ENCODE peak calls at places on chromosomes 1 and 21, in four cellular contexts. H, S, M and T are unnamed samples.

GRCh38 chr1:200837931-200838571 is 34.7 kb upstream of the GPR25 start:
- DNase-seq in S (no peak), M (no peak), H (no peak), T (no peak)

GRCh38 chr1:11725616-11726015 is 10.3 kb upstream of the AGTRAP start:
- DNase-seq in H (no peak), S (no peak), M (no peak), T (no peak)

GRCh38 chr1:193763313-193763712 is 576.9 kb upstream of the B3GALT2 start:
- DNase-seq in H (no peak), S (no peak), M (no peak), T (no peak)

GRCh38 chr1:215523128-215523861 is 43.8 kb upstream of the KCTD3 start:
- DNase-seq in H (no peak), S (no peak), M (no peak), T (no peak)

GRCh38 chr1:5367306-5367705 is 624.9 kb downstream of the NPHP4 start:
- DNase-seq in M (no peak), H (no peak), S (no peak), T (no peak)

GRCh38 chr21:44532712-44533111 is 7.3 kb downstream of the KRTAP10-1 start:
- DNase-seq in M (no peak), S (no peak), H (no peak), T (no peak)

GRCh38 chr1:28512058-28512611 is 6.3 kb downstream of the RCC1 start:
- DNase-seq in S (no peak), M (no peak), H (no peak), T (no peak)

GRCh38 chr1:90443340-90443739 is 273.8 kb downstream of the BARHL2 start:
- DNase-seq in M (no peak), H (no peak), S (no peak), T (no peak)

GRCh38 chr1:59776960-59777852 is 37.5 kb upstream of the HOOK1 start:
- DNase-seq in M (no peak), H (no peak), S (no peak), T (no peak)

GRCh38 chr1:94063379-94063778 is 57.6 kb downstream of the ABCA4 start:
- DNase-seq in H (no peak), S (peak), M (peak), T (no peak)

GRCh38 chr1:114015075-114015474 is 35.8 kb downstream of the OLFML3 start:
- DNase-seq in H (no peak), M (no peak), S (no peak), T (no peak)

GRCh38 chr1:23854568-23854967 is 13.5 kb downstream of the FUCA1 start:
- DNase-seq in M (no peak), S (no peak), H (no peak), T (no peak)

GRCh38 chr1:233025156-233025555 is 74.7 kb downstream of the NTPCR start:
- DNase-seq in H (no peak), S (peak), M (peak), T (no peak)

GRCh38 chr1:80982831-80983230 is 817.9 kb upstream of the ADGRL2 start:
- DNase-seq in S (no peak), H (no peak), M (no peak), T (no peak)

GRCh38 chr21:34185051-34185750 is 111.8 kb downstream of the MRPS6 start:
- DNase-seq in H (no peak), S (peak), M (no peak), T (no peak)

GRCh38 chr1:20255666-20256065 is 35.0 kb upstream of the VWA5B1 start:
- DNase-seq in H (no peak), S (peak), M (no peak), T (peak)

GRCh38 chr1:212916395-212917133 is 33.8 kb upstream of the VASH2 start:
- DNase-seq in M (peak), H (no peak), S (peak), T (no peak)

GRCh38 chr1:101995984-101996731 is 568 bp downstream of the OLFM3 start:
- DNase-seq in M (no peak), H (no peak), S (no peak), T (no peak)

GRCh38 chr1:223153177-223154119 is 10.4 kb upstream of the TLR5 start:
- DNase-seq in M (no peak), H (no peak), S (peak), T (no peak)

GRCh38 chr1:197994907-197995407 is 77.8 kb downstream of the LHX9 start:
- DNase-seq in S (no peak), M (peak), H (no peak), T (no peak)

GRCh38 chr21:40846566-40847411 is at the start of gene DSCAM:
- DNase-seq in S (no peak), M (peak), H (no peak), T (no peak)

GRCh38 chr1:41742219-41742618 is 176.5 kb downstream of the HIVEP3 start:
- DNase-seq in M (no peak), S (no peak), H (no peak), T (peak)

GRCh38 chr1:5620997-5621396 is 371.2 kb downstream of the NPHP4 start:
- DNase-seq in M (peak), H (no peak), S (no peak), T (peak)

GRCh38 chr1:161266096-161266679 is 7.6 kb downstream of the PCP4L1 start:
- DNase-seq in H (no peak), M (no peak), S (no peak), T (peak)

GRCh38 chr1:244988521-244988920 is 124.2 kb upstream of the HNRNPU start:
- DNase-seq in M (no peak), H (no peak), S (no peak), T (no peak)

GRCh38 chr1:235513495-235514366 is 9.5 kb upstream of the B3GALNT2 start:
- DNase-seq in S (peak), H (no peak), M (peak), T (no peak)

GRCh38 chr1:51664412-51665240 is 47.7 kb downstream of the OSBPL9 start:
- DNase-seq in S (no peak), H (no peak), M (no peak), T (no peak)
- TF ChIP-seq POLR2A in S (no peak), H (no peak), M (no peak), T (no peak)

GRCh38 chr1:16249838-16250241 is 12.9 kb upstream of the CPLANE2 start:
- DNase-seq in H (no peak), M (peak), S (peak), T (no peak)
- TF ChIP-seq POLR2A in H (no peak), M (no peak), S (no peak), T (no peak)

GRCh38 chr1:8520483-8520966 is 202.6 kb downstream of the SLC45A1 start:
- DNase-seq in H (no peak), S (no peak), M (no peak), T (no peak)

GRCh38 chr1:8524637-8525157 is 206.8 kb downstream of the SLC45A1 start:
- DNase-seq in M (no peak), S (no peak), H (no peak), T (no peak)

GRCh38 chr1:8523641-8524206 is 205.8 kb downstream of the SLC45A1 start:
- DNase-seq in M (no peak), H (no peak), S (no peak), T (no peak)

GRCh38 chr1:8529901-8530300 is 212.0 kb downstream of the SLC45A1 start:
- DNase-seq in S (no peak), H (no peak), M (no peak), T (no peak)

DNA sequence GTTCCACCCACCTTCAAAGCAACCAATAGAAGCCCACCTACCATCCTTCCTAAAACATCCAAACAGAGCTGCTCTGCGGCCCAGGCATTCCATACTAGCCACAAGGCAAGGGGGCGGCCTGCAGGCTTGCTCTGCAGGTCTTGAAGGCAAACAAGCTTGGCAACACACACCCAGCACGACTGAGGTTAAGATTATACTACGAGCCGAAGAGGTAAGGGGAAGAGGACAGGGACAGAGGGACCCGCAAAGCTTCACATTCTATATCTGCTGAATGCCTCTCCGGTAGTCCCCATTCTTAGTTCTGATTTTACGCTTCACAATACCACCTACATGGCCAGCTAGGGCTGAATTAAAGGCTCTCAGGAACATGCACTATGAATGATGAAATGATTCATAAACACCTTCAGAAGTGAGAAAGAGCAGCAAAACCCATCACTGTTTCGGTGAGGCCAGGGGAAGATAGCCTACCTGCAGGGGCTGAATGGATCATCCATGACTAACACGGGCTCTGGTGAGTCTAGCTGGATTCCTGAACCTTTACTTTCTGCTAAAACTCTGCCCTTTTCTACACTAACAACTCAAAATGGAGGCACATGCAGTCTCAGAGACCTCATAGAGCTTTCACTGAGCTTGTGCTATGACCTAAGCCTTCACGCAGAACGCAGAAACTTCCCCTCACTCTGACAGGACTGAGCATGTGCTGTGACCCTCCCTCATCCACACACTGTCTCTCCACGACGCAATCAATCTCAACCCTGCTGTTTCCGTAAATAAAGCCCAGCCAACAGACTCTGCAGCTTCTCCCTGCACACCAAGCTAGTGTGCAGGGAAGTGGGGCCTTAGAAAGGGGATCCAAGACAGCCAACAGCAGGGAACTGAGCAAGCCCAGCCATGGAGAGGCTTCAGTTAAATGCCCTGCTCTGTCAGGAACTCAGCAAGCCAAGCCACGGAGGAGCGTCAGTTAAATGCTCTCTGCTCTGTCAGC is 207.7 kb downstream of the SLC45A1 start:
- DNase-seq in H (no peak), S (peak), M (peak), T (peak)
- TF ChIP-seq POLR2A in H (no peak), S (no peak), M (peak), T (peak)

GRCh38 chr1:153550827-153551512 is 1.9 kb upstream of the S100A3 start:
- DNase-seq in H (no peak), S (no peak), M (no peak), T (no peak)

GRCh38 chr1:153550398-153550758 is 1.3 kb upstream of the S100A3 start:
- DNase-seq in M (no peak), H (no peak), S (no peak), T (no peak)

GRCh38 chr1:153553691-153554608 is 4.9 kb upstream of the S100A3 start:
- DNase-seq in S (no peak), M (no peak), H (no peak), T (no peak)

GRCh38 chr1:153552335-153552734 is 3.3 kb upstream of the S100A3 start:
- DNase-seq in S (no peak), H (no peak), M (no peak), T (no peak)

GRCh38 chr1:153553096-153553495 is 4.0 kb upstream of the S100A3 start:
- DNase-seq in M (no peak), H (no peak), S (no peak), T (no peak)
- TF ChIP-seq POLR2A in M (no peak), H (no peak), S (no peak), T (no peak)

GRCh38 chr1:171868217-171868616 is 26.9 kb downstream of the DNM3 start:
- DNase-seq in S (no peak), M (no peak), H (no peak), T (no peak)

GRCh38 chr1:171869097-171869496 is 27.8 kb downstream of the DNM3 start:
- DNase-seq in S (no peak), M (no peak), H (no peak), T (no peak)

GRCh38 chr1:171863531-171863930 is 22.2 kb downstream of the DNM3 start:
- DNase-seq in M (no peak), S (no peak), H (no peak), T (no peak)

GRCh38 chr1:171867231-171867630 is 25.9 kb downstream of the DNM3 start:
- DNase-seq in H (no peak), M (no peak), S (no peak), T (no peak)

GRCh38 chr1:171865106-171865505 is 23.8 kb downstream of the DNM3 start:
- DNase-seq in H (no peak), M (no peak), S (no peak), T (no peak)
- TF ChIP-seq POLR2A in H (no peak), M (no peak), S (no peak), T (no peak)

DNA sequence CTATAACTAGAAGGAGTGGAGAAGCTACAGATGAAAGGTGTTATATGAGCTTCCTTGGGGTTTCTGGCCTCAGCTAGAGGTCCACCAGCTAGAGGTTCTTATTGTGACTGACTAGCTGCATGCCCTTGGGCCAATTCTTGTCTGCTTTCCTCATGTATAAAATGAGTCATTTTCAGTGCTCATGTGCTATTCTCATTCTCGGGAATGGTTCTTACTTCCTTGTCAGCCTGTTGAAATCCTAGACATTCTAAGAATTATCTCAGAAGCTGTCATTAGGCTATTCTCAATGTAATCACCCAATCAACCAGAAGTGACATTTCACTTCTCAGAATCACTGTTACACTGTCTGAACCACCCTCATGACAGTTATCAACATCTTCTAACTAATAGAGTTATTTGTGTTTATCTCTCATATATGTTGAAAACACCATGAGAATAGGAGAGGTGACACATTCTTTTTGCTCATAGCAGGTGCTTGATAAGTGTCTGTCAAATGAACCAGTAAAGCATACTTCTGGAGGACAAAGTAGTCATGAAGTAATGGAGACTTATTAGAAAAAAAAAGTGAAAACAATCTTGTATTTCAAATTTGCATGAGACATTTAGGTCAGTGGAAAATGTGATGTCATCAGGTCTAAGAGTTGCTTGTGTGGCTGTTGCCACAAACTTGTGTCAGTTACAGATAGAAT is 122.8 kb upstream of the IVNS1ABP start:
- DNase-seq in H (peak), M (no peak), S (no peak), T (peak)
- TF ChIP-seq POLR2A in H (no peak), M (no peak), S (no peak), T (no peak)